ENCODE peak calls at places on chromosomes 12 and 14, in ten cellular contexts. One of them, this sample, is unnamed.

GRCh38 chr12:124680863-124681778 is 113.7 kb upstream of the NCOR2 start:
- DNase-seq in hepatocyte: peak
- DNase-seq in OCI-LY7: peak
- DNase-seq in fibroblast of lung: peak
- DNase-seq in suprapubic skin: no peak
- DNase-seq in Calu3: peak
- DNase-seq in left lung: peak
- DNase-seq in endothelial cell: no peak
- DNase-seq in natural killer cell: no peak
- DNase-seq in uterus: peak
- DNase-seq in this sample: peak

GRCh38 chr12:107748472-107748871 is 12.5 kb downstream of the PRDM4 start:
- DNase-seq in hepatocyte: no peak
- DNase-seq in OCI-LY7: no peak
- DNase-seq in fibroblast of lung: peak
- DNase-seq in suprapubic skin: no peak
- DNase-seq in Calu3: no peak
- DNase-seq in left lung: no peak
- DNase-seq in endothelial cell: no peak
- DNase-seq in natural killer cell: no peak
- DNase-seq in uterus: no peak
- DNase-seq in this sample: no peak

GRCh38 chr14:74265312-74265965 is 26.2 kb downstream of the VSX2 start:
- DNase-seq in hepatocyte: no peak
- DNase-seq in OCI-LY7: no peak
- DNase-seq in fibroblast of lung: no peak
- DNase-seq in suprapubic skin: no peak
- DNase-seq in Calu3: peak
- DNase-seq in left lung: no peak
- DNase-seq in endothelial cell: no peak
- DNase-seq in natural killer cell: no peak
- DNase-seq in uterus: no peak
- DNase-seq in this sample: no peak

GRCh38 chr14:69355955-69356321 is 42.2 kb downstream of the ERH start:
- DNase-seq in hepatocyte: peak
- DNase-seq in OCI-LY7: no peak
- DNase-seq in fibroblast of lung: peak
- DNase-seq in suprapubic skin: no peak
- DNase-seq in Calu3: no peak
- DNase-seq in left lung: no peak
- DNase-seq in endothelial cell: no peak
- DNase-seq in natural killer cell: no peak
- DNase-seq in uterus: peak
- DNase-seq in this sample: no peak

GRCh38 chr14:51884086-51884927 is 23.9 kb downstream of the GNG2 start:
- DNase-seq in hepatocyte: no peak
- DNase-seq in OCI-LY7: no peak
- DNase-seq in fibroblast of lung: peak
- DNase-seq in suprapubic skin: no peak
- DNase-seq in Calu3: no peak
- DNase-seq in left lung: no peak
- DNase-seq in endothelial cell: no peak
- DNase-seq in natural killer cell: no peak
- DNase-seq in uterus: no peak
- DNase-seq in this sample: peak

GRCh38 chr12:49777800-49778748 is 36.7 kb downstream of the TMBIM6 start:
- DNase-seq in hepatocyte: peak
- DNase-seq in OCI-LY7: peak
- DNase-seq in fibroblast of lung: peak
- DNase-seq in suprapubic skin: no peak
- DNase-seq in Calu3: peak
- DNase-seq in left lung: no peak
- DNase-seq in endothelial cell: peak
- DNase-seq in natural killer cell: peak
- DNase-seq in uterus: no peak
- DNase-seq in this sample: no peak

GRCh38 chr14:101980700-101981099 is 16.3 kb downstream of the DYNC1H1 start:
- DNase-seq in hepatocyte: peak
- DNase-seq in OCI-LY7: peak
- DNase-seq in fibroblast of lung: peak
- DNase-seq in suprapubic skin: no peak
- DNase-seq in Calu3: peak
- DNase-seq in left lung: peak
- DNase-seq in endothelial cell: no peak
- DNase-seq in natural killer cell: no peak
- DNase-seq in uterus: peak
- DNase-seq in this sample: peak

GRCh38 chr12:28027947-28028724 is 55.6 kb upstream of the PTHLH start:
- DNase-seq in hepatocyte: no peak
- DNase-seq in OCI-LY7: no peak
- DNase-seq in fibroblast of lung: peak
- DNase-seq in suprapubic skin: no peak
- DNase-seq in Calu3: no peak
- DNase-seq in left lung: no peak
- DNase-seq in endothelial cell: no peak
- DNase-seq in natural killer cell: no peak
- DNase-seq in uterus: no peak
- DNase-seq in this sample: no peak

GRCh38 chr14:90513151-90514014 is 116.6 kb downstream of the CALM1 start:
- DNase-seq in hepatocyte: peak
- DNase-seq in OCI-LY7: no peak
- DNase-seq in fibroblast of lung: peak
- DNase-seq in suprapubic skin: no peak
- DNase-seq in Calu3: peak
- DNase-seq in left lung: peak
- DNase-seq in endothelial cell: peak
- DNase-seq in natural killer cell: no peak
- DNase-seq in uterus: peak
- DNase-seq in this sample: no peak

GRCh38 chr14:36652542-36653201 is 9.0 kb upstream of the PAX9 start:
- DNase-seq in hepatocyte: no peak
- DNase-seq in OCI-LY7: no peak
- DNase-seq in fibroblast of lung: no peak
- DNase-seq in suprapubic skin: no peak
- DNase-seq in Calu3: no peak
- DNase-seq in left lung: no peak
- DNase-seq in endothelial cell: no peak
- DNase-seq in natural killer cell: no peak
- DNase-seq in uterus: no peak
- DNase-seq in this sample: no peak

GRCh38 chr14:31580234-31580633 is 19.0 kb downstream of the NUBPL start:
- DNase-seq in hepatocyte: no peak
- DNase-seq in OCI-LY7: no peak
- DNase-seq in fibroblast of lung: no peak
- DNase-seq in suprapubic skin: no peak
- DNase-seq in Calu3: no peak
- DNase-seq in left lung: no peak
- DNase-seq in endothelial cell: no peak
- DNase-seq in natural killer cell: no peak
- DNase-seq in uterus: no peak
- DNase-seq in this sample: no peak

DNA sequence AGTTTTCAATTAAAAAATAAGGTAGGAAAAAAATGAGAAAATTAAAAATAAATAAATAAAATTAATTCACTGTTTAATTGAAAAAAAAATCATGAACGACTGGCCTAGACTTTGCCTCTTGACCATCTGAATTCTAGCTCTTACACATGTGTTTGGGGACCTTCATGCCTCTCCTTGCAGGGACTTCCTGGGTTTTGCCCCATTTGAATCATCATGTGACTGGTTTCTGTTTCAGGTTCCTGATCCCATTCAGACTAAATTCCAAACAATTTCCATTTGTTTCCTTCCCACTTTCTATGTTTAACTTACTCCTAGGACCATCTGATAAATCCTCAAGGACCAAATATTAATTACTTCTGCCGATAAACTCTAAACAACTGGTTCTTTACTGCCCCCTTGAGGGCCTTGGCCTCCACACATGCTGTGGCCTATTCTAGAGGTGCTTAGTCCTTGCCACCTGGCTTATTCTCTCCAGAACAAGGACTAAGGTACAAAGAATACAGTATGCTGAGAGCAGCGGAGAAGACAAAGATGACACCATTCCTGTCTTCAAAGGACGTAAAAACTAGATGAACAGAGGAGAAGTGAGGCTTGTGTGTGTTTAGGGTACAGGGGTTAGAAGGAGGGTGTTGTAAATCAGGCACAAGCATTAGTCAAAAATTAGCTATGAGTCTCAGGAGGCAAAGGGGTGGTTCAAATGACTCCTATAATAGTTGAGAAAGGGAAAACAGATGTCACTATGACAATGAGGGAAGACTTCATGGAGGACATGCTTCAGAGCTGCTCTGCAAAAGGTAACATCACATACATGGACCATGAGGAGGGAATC is 125.8 kb upstream of the AVPR1A start:
- DNase-seq in hepatocyte: peak
- DNase-seq in OCI-LY7: peak
- DNase-seq in fibroblast of lung: peak
- DNase-seq in suprapubic skin: no peak
- DNase-seq in Calu3: peak
- DNase-seq in left lung: no peak
- DNase-seq in endothelial cell: peak
- DNase-seq in natural killer cell: no peak
- DNase-seq in uterus: no peak
- DNase-seq in this sample: no peak
- TF ChIP-seq CTCF in hepatocyte: peak
- TF ChIP-seq CTCF in OCI-LY7: peak
- TF ChIP-seq CTCF in fibroblast of lung: peak
- TF ChIP-seq CTCF in suprapubic skin: peak
- TF ChIP-seq CTCF in Calu3: peak
- TF ChIP-seq CTCF in left lung: peak
- TF ChIP-seq CTCF in endothelial cell: peak
- TF ChIP-seq CTCF in natural killer cell: peak
- TF ChIP-seq CTCF in uterus: no peak
- TF ChIP-seq CTCF in this sample: peak

DNA sequence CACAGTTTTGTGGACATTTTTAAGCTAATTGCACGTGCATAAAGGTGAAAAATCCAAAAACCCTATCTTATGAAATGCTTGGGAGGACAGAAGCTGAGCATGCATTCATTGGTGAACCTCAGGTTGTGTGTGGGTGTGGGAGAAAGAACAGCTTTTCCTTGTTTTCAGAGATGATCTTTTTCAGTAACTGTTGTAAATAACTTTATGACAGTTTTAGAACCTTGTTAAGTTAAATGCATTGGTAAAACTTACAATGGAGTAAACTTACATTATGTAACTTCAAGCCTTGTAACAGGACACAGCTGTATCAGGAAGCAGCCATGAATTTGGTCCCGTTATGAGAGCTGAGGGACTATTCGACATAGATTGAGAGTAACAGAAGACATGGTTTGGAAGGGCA is 587.4 kb downstream of the GALC start:
- DNase-seq in hepatocyte: no peak
- DNase-seq in OCI-LY7: no peak
- DNase-seq in fibroblast of lung: no peak
- DNase-seq in suprapubic skin: no peak
- DNase-seq in Calu3: no peak
- DNase-seq in left lung: no peak
- DNase-seq in endothelial cell: no peak
- DNase-seq in natural killer cell: no peak
- DNase-seq in uterus: no peak
- DNase-seq in this sample: no peak
- TF ChIP-seq CTCF in hepatocyte: no peak
- TF ChIP-seq CTCF in OCI-LY7: no peak
- TF ChIP-seq CTCF in fibroblast of lung: no peak
- TF ChIP-seq CTCF in suprapubic skin: no peak
- TF ChIP-seq CTCF in Calu3: no peak
- TF ChIP-seq CTCF in left lung: no peak
- TF ChIP-seq CTCF in endothelial cell: no peak
- TF ChIP-seq CTCF in natural killer cell: no peak
- TF ChIP-seq CTCF in uterus: no peak
- TF ChIP-seq CTCF in this sample: no peak

GRCh38 chr14:50342211-50343080 is 30.3 kb downstream of the DMAC2L start:
- DNase-seq in hepatocyte: peak
- DNase-seq in OCI-LY7: no peak
- DNase-seq in fibroblast of lung: peak
- DNase-seq in suprapubic skin: peak
- DNase-seq in Calu3: no peak
- DNase-seq in left lung: peak
- DNase-seq in endothelial cell: peak
- DNase-seq in natural killer cell: no peak
- DNase-seq in uterus: peak
- DNase-seq in this sample: no peak
- TF ChIP-seq CTCF in hepatocyte: peak
- TF ChIP-seq CTCF in OCI-LY7: no peak
- TF ChIP-seq CTCF in fibroblast of lung: no peak
- TF ChIP-seq CTCF in suprapubic skin: no peak
- TF ChIP-seq CTCF in Calu3: no peak
- TF ChIP-seq CTCF in left lung: no peak
- TF ChIP-seq CTCF in endothelial cell: no peak
- TF ChIP-seq CTCF in natural killer cell: peak
- TF ChIP-seq CTCF in uterus: peak
- TF ChIP-seq CTCF in this sample: no peak

GRCh38 chr12:11891350-11892064 is 179.2 kb upstream of the BCL2L14 start:
- DNase-seq in hepatocyte: no peak
- DNase-seq in OCI-LY7: peak
- DNase-seq in fibroblast of lung: no peak
- DNase-seq in suprapubic skin: no peak
- DNase-seq in Calu3: no peak
- DNase-seq in left lung: no peak
- DNase-seq in endothelial cell: no peak
- DNase-seq in natural killer cell: no peak
- DNase-seq in uterus: no peak
- DNase-seq in this sample: no peak

GRCh38 chr12:11894890-11895289 is 175.8 kb upstream of the BCL2L14 start:
- DNase-seq in hepatocyte: no peak
- DNase-seq in OCI-LY7: peak
- DNase-seq in fibroblast of lung: no peak
- DNase-seq in suprapubic skin: no peak
- DNase-seq in Calu3: no peak
- DNase-seq in left lung: no peak
- DNase-seq in endothelial cell: no peak
- DNase-seq in natural killer cell: no peak
- DNase-seq in uterus: no peak
- DNase-seq in this sample: no peak

GRCh38 chr12:11893998-11894397 is 176.7 kb upstream of the BCL2L14 start:
- DNase-seq in hepatocyte: no peak
- DNase-seq in OCI-LY7: peak
- DNase-seq in fibroblast of lung: no peak
- DNase-seq in suprapubic skin: no peak
- DNase-seq in Calu3: no peak
- DNase-seq in left lung: no peak
- DNase-seq in endothelial cell: no peak
- DNase-seq in natural killer cell: no peak
- DNase-seq in uterus: no peak
- DNase-seq in this sample: no peak

GRCh38 chr12:11895421-11896064 is 175.2 kb upstream of the BCL2L14 start:
- DNase-seq in hepatocyte: no peak
- DNase-seq in OCI-LY7: peak
- DNase-seq in fibroblast of lung: no peak
- DNase-seq in suprapubic skin: no peak
- DNase-seq in Calu3: no peak
- DNase-seq in left lung: no peak
- DNase-seq in endothelial cell: no peak
- DNase-seq in natural killer cell: no peak
- DNase-seq in uterus: no peak
- DNase-seq in this sample: no peak

DNA sequence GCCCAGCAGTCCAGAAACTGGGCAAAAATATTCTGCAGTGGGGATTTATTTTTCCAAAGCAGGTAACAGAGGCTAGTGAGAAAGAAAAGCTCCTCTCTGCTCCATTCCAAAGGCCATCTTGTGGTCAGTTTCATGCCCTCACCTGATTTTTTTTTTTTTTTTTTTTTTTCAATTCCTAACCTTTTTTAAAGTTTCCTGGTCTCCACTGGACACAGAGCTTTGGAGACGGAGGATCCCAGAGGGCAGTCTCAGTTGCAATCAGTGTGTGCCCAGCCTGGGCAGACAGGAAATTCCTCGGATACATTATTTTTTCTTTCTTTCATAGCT is 178.7 kb upstream of the BCL2L14 start:
- DNase-seq in hepatocyte: no peak
- DNase-seq in OCI-LY7: no peak
- DNase-seq in fibroblast of lung: no peak
- DNase-seq in suprapubic skin: no peak
- DNase-seq in Calu3: no peak
- DNase-seq in left lung: no peak
- DNase-seq in endothelial cell: no peak
- DNase-seq in natural killer cell: no peak
- DNase-seq in uterus: no peak
- DNase-seq in this sample: no peak
- TF ChIP-seq CTCF in hepatocyte: peak
- TF ChIP-seq CTCF in OCI-LY7: peak
- TF ChIP-seq CTCF in fibroblast of lung: peak
- TF ChIP-seq CTCF in suprapubic skin: no peak
- TF ChIP-seq CTCF in Calu3: peak
- TF ChIP-seq CTCF in left lung: no peak
- TF ChIP-seq CTCF in endothelial cell: peak
- TF ChIP-seq CTCF in natural killer cell: no peak
- TF ChIP-seq CTCF in uterus: peak
- TF ChIP-seq CTCF in this sample: no peak

This sample was measured in CD14-positive monocyte.